ENCODE peak calls at places on chromosomes 16 and 17, in eight cellular contexts. One of them, this sample, is unnamed.

GRCh38 chr16:88015806-88016140 is 64.5 kb downstream of the BANP start:
- DNase-seq in neuronal stem cell: no peak
- DNase-seq in BJ: no peak
- DNase-seq in stimulated activated naive CD8-positive, alpha-beta T cell treated with anti-CD3 and anti-CD28 coated beads, Interleukin-15, Interleukin-2, amounts not matched to agents 100 U/mL and 50 U/mL, for 24 hours: no peak
- DNase-seq in left cardiac atrium: no peak
- DNase-seq in kidney tubule cell: no peak
- DNase-seq in NCI-H2171: no peak
- DNase-seq in IMR-90: no peak
- DNase-seq in this sample: no peak

GRCh38 chr17:67095803-67096202 is 51.4 kb downstream of the CACNG1 start:
- DNase-seq in stimulated activated naive CD8-positive, alpha-beta T cell treated with anti-CD3 and anti-CD28 coated beads, Interleukin-15, Interleukin-2, amounts not matched to agents 100 U/mL and 50 U/mL, for 24 hours: no peak
- DNase-seq in neuronal stem cell: no peak
- DNase-seq in kidney tubule cell: peak; percentile 41
- DNase-seq in IMR-90: peak; percentile 73
- DNase-seq in NCI-H2171: no peak
- DNase-seq in BJ: no peak
- DNase-seq in left cardiac atrium: no peak
- DNase-seq in this sample: no peak

GRCh38 chr16:86670835-86671234 is 92.5 kb downstream of the FOXL1 start:
- DNase-seq in kidney tubule cell: no peak
- DNase-seq in BJ: no peak
- DNase-seq in IMR-90: no peak
- DNase-seq in left cardiac atrium: no peak
- DNase-seq in neuronal stem cell: no peak
- DNase-seq in NCI-H2171: no peak
- DNase-seq in stimulated activated naive CD8-positive, alpha-beta T cell treated with anti-CD3 and anti-CD28 coated beads, Interleukin-15, Interleukin-2, amounts not matched to agents 100 U/mL and 50 U/mL, for 24 hours: no peak
- DNase-seq in this sample: no peak

GRCh38 chr16:56352351-56353053 is 72.8 kb downstream of the AMFR start:
- DNase-seq in IMR-90: no peak
- DNase-seq in kidney tubule cell: no peak
- DNase-seq in stimulated activated naive CD8-positive, alpha-beta T cell treated with anti-CD3 and anti-CD28 coated beads, Interleukin-15, Interleukin-2, amounts not matched to agents 100 U/mL and 50 U/mL, for 24 hours: no peak
- DNase-seq in left cardiac atrium: no peak
- DNase-seq in neuronal stem cell: no peak
- DNase-seq in BJ: no peak
- DNase-seq in NCI-H2171: no peak
- DNase-seq in this sample: peak; percentile 35

GRCh38 chr16:46923513-46924295 is 39.5 kb downstream of the GPT2 start:
- DNase-seq in NCI-H2171: no peak
- DNase-seq in BJ: no peak
- DNase-seq in kidney tubule cell: no peak
- DNase-seq in left cardiac atrium: no peak
- DNase-seq in stimulated activated naive CD8-positive, alpha-beta T cell treated with anti-CD3 and anti-CD28 coated beads, Interleukin-15, Interleukin-2, amounts not matched to agents 100 U/mL and 50 U/mL, for 24 hours: no peak
- DNase-seq in neuronal stem cell: no peak
- DNase-seq in IMR-90: peak; percentile 33
- DNase-seq in this sample: no peak

GRCh38 chr16:89904606-89905510 is 13.8 kb upstream of the MC1R start:
- DNase-seq in kidney tubule cell: no peak
- DNase-seq in BJ: no peak
- DNase-seq in left cardiac atrium: no peak
- DNase-seq in NCI-H2171: no peak
- DNase-seq in stimulated activated naive CD8-positive, alpha-beta T cell treated with anti-CD3 and anti-CD28 coated beads, Interleukin-15, Interleukin-2, amounts not matched to agents 100 U/mL and 50 U/mL, for 24 hours: no peak
- DNase-seq in neuronal stem cell: no peak
- DNase-seq in IMR-90: no peak
- DNase-seq in this sample: no peak

GRCh38 chr17:13600475-13601316 is 1.0 kb downstream of the HS3ST3A1 start:
- DNase-seq in neuronal stem cell: peak; percentile 43
- DNase-seq in kidney tubule cell: no peak
- DNase-seq in NCI-H2171: no peak
- DNase-seq in left cardiac atrium: no peak
- DNase-seq in IMR-90: peak; percentile 25
- DNase-seq in stimulated activated naive CD8-positive, alpha-beta T cell treated with anti-CD3 and anti-CD28 coated beads, Interleukin-15, Interleukin-2, amounts not matched to agents 100 U/mL and 50 U/mL, for 24 hours: peak; percentile 4
- DNase-seq in BJ: no peak
- DNase-seq in this sample: no peak

GRCh38 chr16:278863-279366 is 1.5 kb upstream of the ARHGDIG start:
- DNase-seq in NCI-H2171: peak; percentile 36
- DNase-seq in left cardiac atrium: no peak
- DNase-seq in neuronal stem cell: no peak
- DNase-seq in IMR-90: peak; percentile 17
- DNase-seq in stimulated activated naive CD8-positive, alpha-beta T cell treated with anti-CD3 and anti-CD28 coated beads, Interleukin-15, Interleukin-2, amounts not matched to agents 100 U/mL and 50 U/mL, for 24 hours: peak; percentile 29
- DNase-seq in kidney tubule cell: peak; percentile 56
- DNase-seq in BJ: no peak
- DNase-seq in this sample: no peak

GRCh38 chr17:79201536-79202227 is 127.1 kb downstream of the ENGASE start:
- DNase-seq in IMR-90: no peak
- DNase-seq in stimulated activated naive CD8-positive, alpha-beta T cell treated with anti-CD3 and anti-CD28 coated beads, Interleukin-15, Interleukin-2, amounts not matched to agents 100 U/mL and 50 U/mL, for 24 hours: no peak
- DNase-seq in BJ: no peak
- DNase-seq in NCI-H2171: no peak
- DNase-seq in kidney tubule cell: peak; percentile 72
- DNase-seq in left cardiac atrium: no peak
- DNase-seq in neuronal stem cell: no peak
- DNase-seq in this sample: no peak

GRCh38 chr17:11279776-11280344 is 38.8 kb downstream of the SHISA6 start:
- DNase-seq in NCI-H2171: no peak
- DNase-seq in IMR-90: no peak
- DNase-seq in left cardiac atrium: no peak
- DNase-seq in kidney tubule cell: no peak
- DNase-seq in BJ: no peak
- DNase-seq in neuronal stem cell: no peak
- DNase-seq in stimulated activated naive CD8-positive, alpha-beta T cell treated with anti-CD3 and anti-CD28 coated beads, Interleukin-15, Interleukin-2, amounts not matched to agents 100 U/mL and 50 U/mL, for 24 hours: no peak
- DNase-seq in this sample: no peak

GRCh38 chr17:2075336-2076056 is 20.6 kb downstream of the HIC1 start:
- DNase-seq in neuronal stem cell: no peak
- DNase-seq in NCI-H2171: no peak
- DNase-seq in kidney tubule cell: no peak
- DNase-seq in BJ: no peak
- DNase-seq in IMR-90: peak; percentile 62
- DNase-seq in left cardiac atrium: peak; percentile 72
- DNase-seq in stimulated activated naive CD8-positive, alpha-beta T cell treated with anti-CD3 and anti-CD28 coated beads, Interleukin-15, Interleukin-2, amounts not matched to agents 100 U/mL and 50 U/mL, for 24 hours: no peak
- DNase-seq in this sample: no peak

GRCh38 chr17:37570527-37571093 is 38.6 kb downstream of the SYNRG start:
- DNase-seq in BJ: no peak
- DNase-seq in stimulated activated naive CD8-positive, alpha-beta T cell treated with anti-CD3 and anti-CD28 coated beads, Interleukin-15, Interleukin-2, amounts not matched to agents 100 U/mL and 50 U/mL, for 24 hours: peak; percentile 40
- DNase-seq in neuronal stem cell: peak; percentile 17
- DNase-seq in NCI-H2171: no peak
- DNase-seq in kidney tubule cell: peak; percentile 87
- DNase-seq in IMR-90: peak; percentile 69
- DNase-seq in left cardiac atrium: peak; percentile 36
- DNase-seq in this sample: no peak

GRCh38 chr17:4043862-4044261 is 79.6 kb upstream of the ATP2A3 start:
- DNase-seq in NCI-H2171: no peak
- DNase-seq in left cardiac atrium: peak; percentile 26
- DNase-seq in neuronal stem cell: no peak
- DNase-seq in IMR-90: no peak
- DNase-seq in BJ: no peak
- DNase-seq in kidney tubule cell: no peak
- DNase-seq in stimulated activated naive CD8-positive, alpha-beta T cell treated with anti-CD3 and anti-CD28 coated beads, Interleukin-15, Interleukin-2, amounts not matched to agents 100 U/mL and 50 U/mL, for 24 hours: peak; percentile 57
- DNase-seq in this sample: no peak

GRCh38 chr16:88017551-88018101 is 66.4 kb downstream of the BANP start:
- DNase-seq in neuronal stem cell: no peak
- DNase-seq in left cardiac atrium: no peak
- DNase-seq in kidney tubule cell: no peak
- DNase-seq in NCI-H2171: no peak
- DNase-seq in BJ: no peak
- DNase-seq in stimulated activated naive CD8-positive, alpha-beta T cell treated with anti-CD3 and anti-CD28 coated beads, Interleukin-15, Interleukin-2, amounts not matched to agents 100 U/mL and 50 U/mL, for 24 hours: no peak
- DNase-seq in IMR-90: no peak
- DNase-seq in this sample: no peak

GRCh38 chr16:66357523-66357928 is 9.0 kb upstream of the CDH5 start:
- DNase-seq in BJ: peak; percentile 55
- DNase-seq in left cardiac atrium: peak; percentile 45
- DNase-seq in neuronal stem cell: peak; percentile 57
- DNase-seq in stimulated activated naive CD8-positive, alpha-beta T cell treated with anti-CD3 and anti-CD28 coated beads, Interleukin-15, Interleukin-2, amounts not matched to agents 100 U/mL and 50 U/mL, for 24 hours: peak; percentile 23
- DNase-seq in IMR-90: peak; percentile 83
- DNase-seq in NCI-H2171: peak; percentile 55
- DNase-seq in kidney tubule cell: peak; percentile 83
- DNase-seq in this sample: no peak

GRCh38 chr17:61411944-61412859 is 12.6 kb downstream of the TBX2 start:
- DNase-seq in IMR-90: peak; percentile 75
- DNase-seq in left cardiac atrium: peak; percentile 86
- DNase-seq in neuronal stem cell: peak; percentile 82
- DNase-seq in kidney tubule cell: peak; percentile 74
- DNase-seq in BJ: no peak
- DNase-seq in stimulated activated naive CD8-positive, alpha-beta T cell treated with anti-CD3 and anti-CD28 coated beads, Interleukin-15, Interleukin-2, amounts not matched to agents 100 U/mL and 50 U/mL, for 24 hours: peak; percentile 84
- DNase-seq in NCI-H2171: peak; percentile 69
- DNase-seq in this sample: peak; percentile 57

GRCh38 chr17:77572065-77572601 is 386.4 kb upstream of the TNRC6C start:
- DNase-seq in neuronal stem cell: no peak
- DNase-seq in stimulated activated naive CD8-positive, alpha-beta T cell treated with anti-CD3 and anti-CD28 coated beads, Interleukin-15, Interleukin-2, amounts not matched to agents 100 U/mL and 50 U/mL, for 24 hours: no peak
- DNase-seq in IMR-90: no peak
- DNase-seq in BJ: no peak
- DNase-seq in left cardiac atrium: no peak
- DNase-seq in NCI-H2171: no peak
- DNase-seq in kidney tubule cell: no peak
- DNase-seq in this sample: no peak

GRCh38 chr16:24537474-24538337 is 1.7 kb upstream of the RBBP6 start:
- DNase-seq in IMR-90: no peak
- DNase-seq in neuronal stem cell: no peak
- DNase-seq in stimulated activated naive CD8-positive, alpha-beta T cell treated with anti-CD3 and anti-CD28 coated beads, Interleukin-15, Interleukin-2, amounts not matched to agents 100 U/mL and 50 U/mL, for 24 hours: no peak
- DNase-seq in kidney tubule cell: no peak
- DNase-seq in BJ: no peak
- DNase-seq in left cardiac atrium: no peak
- DNase-seq in NCI-H2171: no peak
- DNase-seq in this sample: no peak

GRCh38 chr17:75950421-75950820 is 9.6 kb upstream of the FBF1 start:
- DNase-seq in BJ: no peak
- DNase-seq in IMR-90: no peak
- DNase-seq in neuronal stem cell: no peak
- DNase-seq in NCI-H2171: no peak
- DNase-seq in stimulated activated naive CD8-positive, alpha-beta T cell treated with anti-CD3 and anti-CD28 coated beads, Interleukin-15, Interleukin-2, amounts not matched to agents 100 U/mL and 50 U/mL, for 24 hours: no peak
- DNase-seq in kidney tubule cell: no peak
- DNase-seq in left cardiac atrium: no peak
- DNase-seq in this sample: no peak

GRCh38 chr17:74455025-74455585 is 11.3 kb upstream of the CD300A start:
- DNase-seq in neuronal stem cell: no peak
- DNase-seq in left cardiac atrium: peak; percentile 58
- DNase-seq in stimulated activated naive CD8-positive, alpha-beta T cell treated with anti-CD3 and anti-CD28 coated beads, Interleukin-15, Interleukin-2, amounts not matched to agents 100 U/mL and 50 U/mL, for 24 hours: no peak
- DNase-seq in BJ: no peak
- DNase-seq in IMR-90: no peak
- DNase-seq in kidney tubule cell: no peak
- DNase-seq in NCI-H2171: no peak
- DNase-seq in this sample: no peak

GRCh38 chr16:88888057-88888777 is 21.8 kb upstream of the PABPN1L start:
- DNase-seq in NCI-H2171: no peak
- DNase-seq in left cardiac atrium: no peak
- DNase-seq in IMR-90: no peak
- DNase-seq in neuronal stem cell: no peak
- DNase-seq in stimulated activated naive CD8-positive, alpha-beta T cell treated with anti-CD3 and anti-CD28 coated beads, Interleukin-15, Interleukin-2, amounts not matched to agents 100 U/mL and 50 U/mL, for 24 hours: no peak
- DNase-seq in kidney tubule cell: no peak
- DNase-seq in BJ: no peak
- DNase-seq in this sample: no peak

GRCh38 chr17:39926135-39926587 is 1.2 kb downstream of the ORMDL3 start:
- DNase-seq in neuronal stem cell: no peak
- DNase-seq in BJ: no peak
- DNase-seq in left cardiac atrium: no peak
- DNase-seq in stimulated activated naive CD8-positive, alpha-beta T cell treated with anti-CD3 and anti-CD28 coated beads, Interleukin-15, Interleukin-2, amounts not matched to agents 100 U/mL and 50 U/mL, for 24 hours: no peak
- DNase-seq in IMR-90: no peak
- DNase-seq in NCI-H2171: no peak
- DNase-seq in kidney tubule cell: no peak
- DNase-seq in this sample: no peak

GRCh38 chr16:77744136-77744535 is 21.8 kb downstream of the NUDT7 start:
- DNase-seq in BJ: no peak
- DNase-seq in IMR-90: peak; percentile 35
- DNase-seq in stimulated activated naive CD8-positive, alpha-beta T cell treated with anti-CD3 and anti-CD28 coated beads, Interleukin-15, Interleukin-2, amounts not matched to agents 100 U/mL and 50 U/mL, for 24 hours: no peak
- DNase-seq in NCI-H2171: no peak
- DNase-seq in left cardiac atrium: no peak
- DNase-seq in kidney tubule cell: no peak
- DNase-seq in neuronal stem cell: no peak
- DNase-seq in this sample: no peak

GRCh38 chr16:77850637-77851330 is 62.4 kb downstream of the VAT1L start:
- DNase-seq in kidney tubule cell: no peak
- DNase-seq in left cardiac atrium: no peak
- DNase-seq in stimulated activated naive CD8-positive, alpha-beta T cell treated with anti-CD3 and anti-CD28 coated beads, Interleukin-15, Interleukin-2, amounts not matched to agents 100 U/mL and 50 U/mL, for 24 hours: no peak
- DNase-seq in IMR-90: peak; percentile 60
- DNase-seq in NCI-H2171: no peak
- DNase-seq in BJ: no peak
- DNase-seq in neuronal stem cell: no peak
- DNase-seq in this sample: no peak

GRCh38 chr17:78381601-78382168 is 3.2 kb downstream of the PGS1 start:
- DNase-seq in NCI-H2171: no peak
- DNase-seq in left cardiac atrium: no peak
- DNase-seq in IMR-90: no peak
- DNase-seq in BJ: no peak
- DNase-seq in kidney tubule cell: peak; percentile 96
- DNase-seq in neuronal stem cell: no peak
- DNase-seq in stimulated activated naive CD8-positive, alpha-beta T cell treated with anti-CD3 and anti-CD28 coated beads, Interleukin-15, Interleukin-2, amounts not matched to agents 100 U/mL and 50 U/mL, for 24 hours: no peak
- DNase-seq in this sample: no peak

GRCh38 chr16:2762711-2763110 is 10.3 kb downstream of the SRRM2 start:
- DNase-seq in IMR-90: no peak
- DNase-seq in left cardiac atrium: no peak
- DNase-seq in neuronal stem cell: no peak
- DNase-seq in stimulated activated naive CD8-positive, alpha-beta T cell treated with anti-CD3 and anti-CD28 coated beads, Interleukin-15, Interleukin-2, amounts not matched to agents 100 U/mL and 50 U/mL, for 24 hours: no peak
- DNase-seq in NCI-H2171: no peak
- DNase-seq in kidney tubule cell: no peak
- DNase-seq in BJ: no peak
- DNase-seq in this sample: no peak

GRCh38 chr17:74454197-74455024 is 12.0 kb upstream of the CD300A start:
- DNase-seq in left cardiac atrium: peak; percentile 94
- DNase-seq in BJ: no peak
- DNase-seq in stimulated activated naive CD8-positive, alpha-beta T cell treated with anti-CD3 and anti-CD28 coated beads, Interleukin-15, Interleukin-2, amounts not matched to agents 100 U/mL and 50 U/mL, for 24 hours: peak; percentile 86
- DNase-seq in neuronal stem cell: peak; percentile 88
- DNase-seq in kidney tubule cell: no peak
- DNase-seq in IMR-90: peak; percentile 29
- DNase-seq in NCI-H2171: peak; percentile 92
- DNase-seq in this sample: no peak

GRCh38 chr17:28963841-28964240 is 12.5 kb upstream of the PHF12 start:
- DNase-seq in kidney tubule cell: no peak
- DNase-seq in IMR-90: no peak
- DNase-seq in left cardiac atrium: peak; percentile 6
- DNase-seq in neuronal stem cell: no peak
- DNase-seq in BJ: no peak
- DNase-seq in stimulated activated naive CD8-positive, alpha-beta T cell treated with anti-CD3 and anti-CD28 coated beads, Interleukin-15, Interleukin-2, amounts not matched to agents 100 U/mL and 50 U/mL, for 24 hours: no peak
- DNase-seq in NCI-H2171: no peak
- DNase-seq in this sample: no peak

GRCh38 chr17:57021226-57021940 is 43.5 kb downstream of the SCPEP1 start:
- DNase-seq in stimulated activated naive CD8-positive, alpha-beta T cell treated with anti-CD3 and anti-CD28 coated beads, Interleukin-15, Interleukin-2, amounts not matched to agents 100 U/mL and 50 U/mL, for 24 hours: no peak
- DNase-seq in neuronal stem cell: no peak
- DNase-seq in BJ: no peak
- DNase-seq in IMR-90: no peak
- DNase-seq in left cardiac atrium: no peak
- DNase-seq in NCI-H2171: no peak
- DNase-seq in kidney tubule cell: peak; percentile 6
- DNase-seq in this sample: peak; percentile 69

GRCh38 chr16:65745201-65745600 is 621.3 kb upstream of the CDH5 start:
- DNase-seq in stimulated activated naive CD8-positive, alpha-beta T cell treated with anti-CD3 and anti-CD28 coated beads, Interleukin-15, Interleukin-2, amounts not matched to agents 100 U/mL and 50 U/mL, for 24 hours: no peak
- DNase-seq in kidney tubule cell: no peak
- DNase-seq in neuronal stem cell: no peak
- DNase-seq in left cardiac atrium: no peak
- DNase-seq in NCI-H2171: no peak
- DNase-seq in BJ: no peak
- DNase-seq in IMR-90: no peak
- DNase-seq in this sample: no peak

GRCh38 chr16:11472851-11473250 is 113.9 kb downstream of the LITAF start:
- DNase-seq in left cardiac atrium: no peak
- DNase-seq in stimulated activated naive CD8-positive, alpha-beta T cell treated with anti-CD3 and anti-CD28 coated beads, Interleukin-15, Interleukin-2, amounts not matched to agents 100 U/mL and 50 U/mL, for 24 hours: no peak
- DNase-seq in IMR-90: no peak
- DNase-seq in kidney tubule cell: no peak
- DNase-seq in BJ: no peak
- DNase-seq in neuronal stem cell: no peak
- DNase-seq in NCI-H2171: no peak
- DNase-seq in this sample: no peak

GRCh38 chr17:8001976-8002645 is at the start of gene GUCY2D:
- DNase-seq in kidney tubule cell: no peak
- DNase-seq in NCI-H2171: no peak
- DNase-seq in left cardiac atrium: no peak
- DNase-seq in stimulated activated naive CD8-positive, alpha-beta T cell treated with anti-CD3 and anti-CD28 coated beads, Interleukin-15, Interleukin-2, amounts not matched to agents 100 U/mL and 50 U/mL, for 24 hours: no peak
- DNase-seq in IMR-90: no peak
- DNase-seq in BJ: no peak
- DNase-seq in neuronal stem cell: no peak
- DNase-seq in this sample: peak; percentile 45

GRCh38 chr16:10744370-10745030 is 858 bp downstream of the NUBP1 start:
- DNase-seq in NCI-H2171: no peak
- DNase-seq in IMR-90: peak; percentile 49
- DNase-seq in left cardiac atrium: no peak
- DNase-seq in kidney tubule cell: no peak
- DNase-seq in neuronal stem cell: no peak
- DNase-seq in BJ: peak; percentile 19
- DNase-seq in stimulated activated naive CD8-positive, alpha-beta T cell treated with anti-CD3 and anti-CD28 coated beads, Interleukin-15, Interleukin-2, amounts not matched to agents 100 U/mL and 50 U/mL, for 24 hours: no peak
- DNase-seq in this sample: peak; percentile 25

GRCh38 chr17:68054296-68054900 is 18.9 kb downstream of the KPNA2 start:
- DNase-seq in NCI-H2171: no peak
- DNase-seq in kidney tubule cell: peak; percentile 49
- DNase-seq in BJ: peak; percentile 80
- DNase-seq in neuronal stem cell: no peak
- DNase-seq in stimulated activated naive CD8-positive, alpha-beta T cell treated with anti-CD3 and anti-CD28 coated beads, Interleukin-15, Interleukin-2, amounts not matched to agents 100 U/mL and 50 U/mL, for 24 hours: no peak
- DNase-seq in left cardiac atrium: no peak
- DNase-seq in IMR-90: peak; percentile 84
- DNase-seq in this sample: no peak